ENCODE peak calls at places on chromosomes 12 and 14, in eight cellular contexts. One of them, this sample, is unnamed.

GRCh38 chr12:57483466-57483865 is 3.8 kb upstream of the ARHGAP9 start:
- DNase-seq in suprapubic skin: no peak
- DNase-seq in GM19239: no peak
- DNase-seq in endothelial cell: no peak
- DNase-seq in activated naive CD4-positive, alpha-beta T cell treated with anti-CD3 and anti-CD28 coated beads, Interleukin-2, amount 10 ng/mL, durations not matched to agents 7 days and 5 days: no peak
- DNase-seq in astrocyte of the spinal cord: peak; percentile 56
- DNase-seq in lower lobe of right lung: no peak
- DNase-seq in NCI-H1092 treated with DMSO at 0.1 percent for 48 hours: no peak
- DNase-seq in this sample: no peak

GRCh38 chr12:71972441-71973074 is 33.9 kb downstream of the TPH2 start:
- DNase-seq in NCI-H1092 treated with DMSO at 0.1 percent for 48 hours: no peak
- DNase-seq in astrocyte of the spinal cord: no peak
- DNase-seq in GM19239: no peak
- DNase-seq in endothelial cell: no peak
- DNase-seq in suprapubic skin: no peak
- DNase-seq in lower lobe of right lung: no peak
- DNase-seq in activated naive CD4-positive, alpha-beta T cell treated with anti-CD3 and anti-CD28 coated beads, Interleukin-2, amount 10 ng/mL, durations not matched to agents 7 days and 5 days: no peak
- DNase-seq in this sample: no peak

GRCh38 chr14:102033241-102033640 is 53.6 kb downstream of the HSP90AA1 start:
- DNase-seq in GM19239: no peak
- DNase-seq in lower lobe of right lung: no peak
- DNase-seq in endothelial cell: no peak
- DNase-seq in astrocyte of the spinal cord: no peak
- DNase-seq in suprapubic skin: no peak
- DNase-seq in NCI-H1092 treated with DMSO at 0.1 percent for 48 hours: no peak
- DNase-seq in activated naive CD4-positive, alpha-beta T cell treated with anti-CD3 and anti-CD28 coated beads, Interleukin-2, amount 10 ng/mL, durations not matched to agents 7 days and 5 days: no peak
- DNase-seq in this sample: no peak

GRCh38 chr12:44647891-44648690 is 228.0 kb downstream of the NELL2 start:
- DNase-seq in astrocyte of the spinal cord: no peak
- DNase-seq in lower lobe of right lung: no peak
- DNase-seq in NCI-H1092 treated with DMSO at 0.1 percent for 48 hours: no peak
- DNase-seq in suprapubic skin: no peak
- DNase-seq in GM19239: no peak
- DNase-seq in activated naive CD4-positive, alpha-beta T cell treated with anti-CD3 and anti-CD28 coated beads, Interleukin-2, amount 10 ng/mL, durations not matched to agents 7 days and 5 days: no peak
- DNase-seq in endothelial cell: no peak
- DNase-seq in this sample: no peak

GRCh38 chr12:80216890-80217559 is 117.7 kb downstream of the OTOGL start:
- DNase-seq in NCI-H1092 treated with DMSO at 0.1 percent for 48 hours: no peak
- DNase-seq in endothelial cell: no peak
- DNase-seq in activated naive CD4-positive, alpha-beta T cell treated with anti-CD3 and anti-CD28 coated beads, Interleukin-2, amount 10 ng/mL, durations not matched to agents 7 days and 5 days: no peak
- DNase-seq in GM19239: no peak
- DNase-seq in astrocyte of the spinal cord: no peak
- DNase-seq in suprapubic skin: no peak
- DNase-seq in lower lobe of right lung: no peak
- DNase-seq in this sample: no peak

GRCh38 chr14:68576031-68576430 is 216.8 kb downstream of the ZFP36L1 start:
- DNase-seq in NCI-H1092 treated with DMSO at 0.1 percent for 48 hours: no peak
- DNase-seq in astrocyte of the spinal cord: no peak
- DNase-seq in endothelial cell: no peak
- DNase-seq in activated naive CD4-positive, alpha-beta T cell treated with anti-CD3 and anti-CD28 coated beads, Interleukin-2, amount 10 ng/mL, durations not matched to agents 7 days and 5 days: no peak
- DNase-seq in GM19239: no peak
- DNase-seq in lower lobe of right lung: no peak
- DNase-seq in suprapubic skin: no peak
- DNase-seq in this sample: no peak

GRCh38 chr12:66025477-66025876 is 105.1 kb downstream of the LLPH start:
- DNase-seq in astrocyte of the spinal cord: peak; percentile 51
- DNase-seq in activated naive CD4-positive, alpha-beta T cell treated with anti-CD3 and anti-CD28 coated beads, Interleukin-2, amount 10 ng/mL, durations not matched to agents 7 days and 5 days: no peak
- DNase-seq in GM19239: no peak
- DNase-seq in suprapubic skin: no peak
- DNase-seq in endothelial cell: no peak
- DNase-seq in lower lobe of right lung: no peak
- DNase-seq in NCI-H1092 treated with DMSO at 0.1 percent for 48 hours: no peak
- DNase-seq in this sample: no peak

GRCh38 chr14:103854822-103855733 is 7.7 kb upstream of the PPP1R13B start:
- DNase-seq in suprapubic skin: peak; percentile 82
- DNase-seq in astrocyte of the spinal cord: no peak
- DNase-seq in NCI-H1092 treated with DMSO at 0.1 percent for 48 hours: peak; percentile 33
- DNase-seq in GM19239: no peak
- DNase-seq in lower lobe of right lung: peak; percentile 77
- DNase-seq in activated naive CD4-positive, alpha-beta T cell treated with anti-CD3 and anti-CD28 coated beads, Interleukin-2, amount 10 ng/mL, durations not matched to agents 7 days and 5 days: no peak
- DNase-seq in endothelial cell: peak; percentile 61
- DNase-seq in this sample: peak; percentile 38

GRCh38 chr12:130506844-130507243 is 169.2 kb downstream of the PIWIL1 start:
- DNase-seq in lower lobe of right lung: no peak
- DNase-seq in activated naive CD4-positive, alpha-beta T cell treated with anti-CD3 and anti-CD28 coated beads, Interleukin-2, amount 10 ng/mL, durations not matched to agents 7 days and 5 days: no peak
- DNase-seq in endothelial cell: no peak
- DNase-seq in NCI-H1092 treated with DMSO at 0.1 percent for 48 hours: no peak
- DNase-seq in astrocyte of the spinal cord: no peak
- DNase-seq in suprapubic skin: no peak
- DNase-seq in GM19239: no peak
- DNase-seq in this sample: no peak

GRCh38 chr14:105937253-105938054 is 411.1 kb downstream of the TMEM121 start:
- DNase-seq in NCI-H1092 treated with DMSO at 0.1 percent for 48 hours: peak; percentile 0
- DNase-seq in suprapubic skin: peak; percentile 59
- DNase-seq in GM19239: no peak
- DNase-seq in activated naive CD4-positive, alpha-beta T cell treated with anti-CD3 and anti-CD28 coated beads, Interleukin-2, amount 10 ng/mL, durations not matched to agents 7 days and 5 days: no peak
- DNase-seq in lower lobe of right lung: no peak
- DNase-seq in endothelial cell: no peak
- DNase-seq in astrocyte of the spinal cord: no peak
- DNase-seq in this sample: no peak

GRCh38 chr12:2283480-2283879 is 230.7 kb downstream of the CACNA1C start:
- DNase-seq in GM19239: no peak
- DNase-seq in activated naive CD4-positive, alpha-beta T cell treated with anti-CD3 and anti-CD28 coated beads, Interleukin-2, amount 10 ng/mL, durations not matched to agents 7 days and 5 days: no peak
- DNase-seq in suprapubic skin: no peak
- DNase-seq in astrocyte of the spinal cord: no peak
- DNase-seq in NCI-H1092 treated with DMSO at 0.1 percent for 48 hours: no peak
- DNase-seq in lower lobe of right lung: no peak
- DNase-seq in endothelial cell: no peak
- DNase-seq in this sample: no peak

GRCh38 chr14:85444685-85445084 is 85.3 kb upstream of the FLRT2 start:
- DNase-seq in lower lobe of right lung: no peak
- DNase-seq in astrocyte of the spinal cord: peak; percentile 70
- DNase-seq in GM19239: no peak
- DNase-seq in endothelial cell: no peak
- DNase-seq in activated naive CD4-positive, alpha-beta T cell treated with anti-CD3 and anti-CD28 coated beads, Interleukin-2, amount 10 ng/mL, durations not matched to agents 7 days and 5 days: no peak
- DNase-seq in NCI-H1092 treated with DMSO at 0.1 percent for 48 hours: peak; percentile 39
- DNase-seq in suprapubic skin: no peak
- DNase-seq in this sample: no peak

GRCh38 chr12:17017402-17017801 is 411.4 kb upstream of the LMO3 start:
- DNase-seq in NCI-H1092 treated with DMSO at 0.1 percent for 48 hours: no peak
- DNase-seq in lower lobe of right lung: no peak
- DNase-seq in activated naive CD4-positive, alpha-beta T cell treated with anti-CD3 and anti-CD28 coated beads, Interleukin-2, amount 10 ng/mL, durations not matched to agents 7 days and 5 days: no peak
- DNase-seq in endothelial cell: no peak
- DNase-seq in GM19239: no peak
- DNase-seq in suprapubic skin: no peak
- DNase-seq in astrocyte of the spinal cord: no peak
- DNase-seq in this sample: no peak

GRCh38 chr14:77053046-77053841 is 24.7 kb upstream of the IRF2BPL start:
- DNase-seq in astrocyte of the spinal cord: peak; percentile 69
- DNase-seq in GM19239: peak; percentile 64
- DNase-seq in NCI-H1092 treated with DMSO at 0.1 percent for 48 hours: peak; percentile 21
- DNase-seq in endothelial cell: peak; percentile 89
- DNase-seq in lower lobe of right lung: peak; percentile 85
- DNase-seq in activated naive CD4-positive, alpha-beta T cell treated with anti-CD3 and anti-CD28 coated beads, Interleukin-2, amount 10 ng/mL, durations not matched to agents 7 days and 5 days: peak; percentile 82
- DNase-seq in suprapubic skin: no peak
- DNase-seq in this sample: peak; percentile 88

GRCh38 chr12:130825771-130826150 is 13.3 kb downstream of the STX2 start:
- DNase-seq in endothelial cell: no peak
- DNase-seq in lower lobe of right lung: no peak
- DNase-seq in activated naive CD4-positive, alpha-beta T cell treated with anti-CD3 and anti-CD28 coated beads, Interleukin-2, amount 10 ng/mL, durations not matched to agents 7 days and 5 days: no peak
- DNase-seq in NCI-H1092 treated with DMSO at 0.1 percent for 48 hours: no peak
- DNase-seq in astrocyte of the spinal cord: no peak
- DNase-seq in GM19239: no peak
- DNase-seq in suprapubic skin: no peak
- DNase-seq in this sample: no peak

GRCh38 chr12:46518729-46519128 is 146.2 kb upstream of the SLC38A2 start:
- DNase-seq in astrocyte of the spinal cord: no peak
- DNase-seq in lower lobe of right lung: no peak
- DNase-seq in suprapubic skin: no peak
- DNase-seq in NCI-H1092 treated with DMSO at 0.1 percent for 48 hours: no peak
- DNase-seq in endothelial cell: no peak
- DNase-seq in activated naive CD4-positive, alpha-beta T cell treated with anti-CD3 and anti-CD28 coated beads, Interleukin-2, amount 10 ng/mL, durations not matched to agents 7 days and 5 days: no peak
- DNase-seq in GM19239: no peak
- DNase-seq in this sample: no peak

GRCh38 chr12:40788276-40788675 is 96.0 kb downstream of the CNTN1 start:
- DNase-seq in activated naive CD4-positive, alpha-beta T cell treated with anti-CD3 and anti-CD28 coated beads, Interleukin-2, amount 10 ng/mL, durations not matched to agents 7 days and 5 days: no peak
- DNase-seq in suprapubic skin: no peak
- DNase-seq in endothelial cell: no peak
- DNase-seq in NCI-H1092 treated with DMSO at 0.1 percent for 48 hours: no peak
- DNase-seq in astrocyte of the spinal cord: no peak
- DNase-seq in GM19239: no peak
- DNase-seq in lower lobe of right lung: no peak
- DNase-seq in this sample: no peak

GRCh38 chr12:100632445-100632892 is 59.0 kb downstream of the GAS2L3 start:
- DNase-seq in NCI-H1092 treated with DMSO at 0.1 percent for 48 hours: no peak
- DNase-seq in activated naive CD4-positive, alpha-beta T cell treated with anti-CD3 and anti-CD28 coated beads, Interleukin-2, amount 10 ng/mL, durations not matched to agents 7 days and 5 days: no peak
- DNase-seq in endothelial cell: no peak
- DNase-seq in astrocyte of the spinal cord: no peak
- DNase-seq in GM19239: no peak
- DNase-seq in suprapubic skin: no peak
- DNase-seq in lower lobe of right lung: no peak
- DNase-seq in this sample: no peak

GRCh38 chr12:29863665-29864064 is 79.9 kb upstream of the TMTC1 start:
- DNase-seq in astrocyte of the spinal cord: no peak
- DNase-seq in suprapubic skin: no peak
- DNase-seq in NCI-H1092 treated with DMSO at 0.1 percent for 48 hours: no peak
- DNase-seq in GM19239: no peak
- DNase-seq in activated naive CD4-positive, alpha-beta T cell treated with anti-CD3 and anti-CD28 coated beads, Interleukin-2, amount 10 ng/mL, durations not matched to agents 7 days and 5 days: no peak
- DNase-seq in endothelial cell: no peak
- DNase-seq in lower lobe of right lung: no peak
- DNase-seq in this sample: no peak

GRCh38 chr12:112208511-112208910 is 83.2 kb downstream of the TRAFD1 start:
- DNase-seq in endothelial cell: no peak
- DNase-seq in NCI-H1092 treated with DMSO at 0.1 percent for 48 hours: no peak
- DNase-seq in astrocyte of the spinal cord: no peak
- DNase-seq in lower lobe of right lung: no peak
- DNase-seq in GM19239: no peak
- DNase-seq in suprapubic skin: no peak
- DNase-seq in activated naive CD4-positive, alpha-beta T cell treated with anti-CD3 and anti-CD28 coated beads, Interleukin-2, amount 10 ng/mL, durations not matched to agents 7 days and 5 days: no peak
- DNase-seq in this sample: no peak

GRCh38 chr14:30698463-30698862 is 76.3 kb downstream of the SCFD1 start:
- DNase-seq in GM19239: no peak
- DNase-seq in astrocyte of the spinal cord: no peak
- DNase-seq in NCI-H1092 treated with DMSO at 0.1 percent for 48 hours: no peak
- DNase-seq in activated naive CD4-positive, alpha-beta T cell treated with anti-CD3 and anti-CD28 coated beads, Interleukin-2, amount 10 ng/mL, durations not matched to agents 7 days and 5 days: no peak
- DNase-seq in suprapubic skin: no peak
- DNase-seq in endothelial cell: no peak
- DNase-seq in lower lobe of right lung: no peak
- DNase-seq in this sample: no peak

GRCh38 chr12:80195143-80195726 is 95.9 kb downstream of the OTOGL start:
- DNase-seq in astrocyte of the spinal cord: peak; percentile 74
- DNase-seq in endothelial cell: peak; percentile 52
- DNase-seq in lower lobe of right lung: no peak
- DNase-seq in GM19239: no peak
- DNase-seq in activated naive CD4-positive, alpha-beta T cell treated with anti-CD3 and anti-CD28 coated beads, Interleukin-2, amount 10 ng/mL, durations not matched to agents 7 days and 5 days: no peak
- DNase-seq in suprapubic skin: no peak
- DNase-seq in NCI-H1092 treated with DMSO at 0.1 percent for 48 hours: no peak
- DNase-seq in this sample: peak; percentile 26

GRCh38 chr12:54439521-54440255 is 20.6 kb upstream of the ITGA5 start:
- DNase-seq in lower lobe of right lung: no peak
- DNase-seq in NCI-H1092 treated with DMSO at 0.1 percent for 48 hours: peak; percentile 66
- DNase-seq in endothelial cell: no peak
- DNase-seq in GM19239: peak; percentile 40
- DNase-seq in activated naive CD4-positive, alpha-beta T cell treated with anti-CD3 and anti-CD28 coated beads, Interleukin-2, amount 10 ng/mL, durations not matched to agents 7 days and 5 days: no peak
- DNase-seq in suprapubic skin: no peak
- DNase-seq in astrocyte of the spinal cord: peak; percentile 75
- DNase-seq in this sample: peak; percentile 72

GRCh38 chr14:55481769-55482168 is 41.4 kb upstream of the TBPL2 start:
- DNase-seq in endothelial cell: no peak
- DNase-seq in NCI-H1092 treated with DMSO at 0.1 percent for 48 hours: no peak
- DNase-seq in suprapubic skin: no peak
- DNase-seq in lower lobe of right lung: no peak
- DNase-seq in activated naive CD4-positive, alpha-beta T cell treated with anti-CD3 and anti-CD28 coated beads, Interleukin-2, amount 10 ng/mL, durations not matched to agents 7 days and 5 days: no peak
- DNase-seq in GM19239: no peak
- DNase-seq in astrocyte of the spinal cord: no peak
- DNase-seq in this sample: no peak

This sample was measured in GM13976.